ENCODE peak calls at places on chromosome 1, in seven cellular contexts. One of them, this sample, is unnamed.
A peak's percentile ranks its signal among the peaks of the same experiment; 100 is the strongest.

GRCh38 chr1:925532-926421 is 2.1 kb downstream of the SAMD11 start:
- DNase-seq in osteoblast: peak; percentile 96
- DNase-seq in IMR-90: peak; percentile 28
- DNase-seq in astrocyte of the cerebellum: no peak
- DNase-seq in heart left ventricle: no peak
- DNase-seq in AG04450: no peak
- DNase-seq in fibroblast of mammary gland: no peak
- DNase-seq in this sample: no peak

GRCh38 chr1:53073899-53074311 is 11.9 kb downstream of the PODN start:
- DNase-seq in osteoblast: peak; percentile 90
- DNase-seq in IMR-90: no peak
- DNase-seq in astrocyte of the cerebellum: no peak
- DNase-seq in heart left ventricle: peak; percentile 67
- DNase-seq in AG04450: no peak
- DNase-seq in fibroblast of mammary gland: peak; percentile 25
- DNase-seq in this sample: no peak

GRCh38 chr1:116514708-116515525 is 55.9 kb downstream of the CD58 start:
- DNase-seq in osteoblast: peak; percentile 78
- DNase-seq in IMR-90: no peak
- DNase-seq in astrocyte of the cerebellum: peak; percentile 58
- DNase-seq in heart left ventricle: no peak
- DNase-seq in AG04450: no peak
- DNase-seq in fibroblast of mammary gland: peak; percentile 74
- DNase-seq in this sample: no peak

GRCh38 chr1:161175771-161176453 is 1.4 kb downstream of the B4GALT3 start:
- DNase-seq in osteoblast: no peak
- DNase-seq in IMR-90: no peak
- DNase-seq in astrocyte of the cerebellum: no peak
- DNase-seq in heart left ventricle: no peak
- DNase-seq in AG04450: no peak
- DNase-seq in fibroblast of mammary gland: no peak
- DNase-seq in this sample: no peak

GRCh38 chr1:158686430-158687009 is at the start of gene SPTA1:
- DNase-seq in osteoblast: no peak
- DNase-seq in IMR-90: no peak
- DNase-seq in astrocyte of the cerebellum: no peak
- DNase-seq in heart left ventricle: no peak
- DNase-seq in AG04450: no peak
- DNase-seq in fibroblast of mammary gland: peak; percentile 12
- DNase-seq in this sample: no peak

GRCh38 chr1:81484284-81484683 is 316.4 kb upstream of the ADGRL2 start:
- DNase-seq in osteoblast: no peak
- DNase-seq in IMR-90: no peak
- DNase-seq in astrocyte of the cerebellum: no peak
- DNase-seq in heart left ventricle: no peak
- DNase-seq in AG04450: no peak
- DNase-seq in fibroblast of mammary gland: no peak
- DNase-seq in this sample: no peak

GRCh38 chr1:245051349-245052221 is 103.2 kb upstream of the KIF26B start:
- DNase-seq in osteoblast: no peak
- DNase-seq in IMR-90: peak; percentile 62
- DNase-seq in astrocyte of the cerebellum: no peak
- DNase-seq in heart left ventricle: peak; percentile 38
- DNase-seq in AG04450: no peak
- DNase-seq in fibroblast of mammary gland: no peak
- DNase-seq in this sample: no peak

GRCh38 chr1:77197351-77197750 is 21.9 kb downstream of the PIGK start:
- DNase-seq in osteoblast: no peak
- DNase-seq in IMR-90: no peak
- DNase-seq in astrocyte of the cerebellum: no peak
- DNase-seq in heart left ventricle: no peak
- DNase-seq in AG04450: no peak
- DNase-seq in fibroblast of mammary gland: no peak
- DNase-seq in this sample: no peak

GRCh38 chr1:210293191-210293607 is 35.5 kb upstream of the HHAT start:
- DNase-seq in osteoblast: peak; percentile 90
- DNase-seq in IMR-90: peak; percentile 1
- DNase-seq in astrocyte of the cerebellum: peak; percentile 92
- DNase-seq in heart left ventricle: peak; percentile 77
- DNase-seq in AG04450: peak; percentile 59
- DNase-seq in fibroblast of mammary gland: peak; percentile 95
- DNase-seq in this sample: no peak

GRCh38 chr1:162689745-162690671 is 57.7 kb downstream of the DDR2 start:
- DNase-seq in osteoblast: no peak
- DNase-seq in IMR-90: peak; percentile 36
- DNase-seq in astrocyte of the cerebellum: no peak
- DNase-seq in heart left ventricle: no peak
- DNase-seq in AG04450: no peak
- DNase-seq in fibroblast of mammary gland: peak; percentile 82
- DNase-seq in this sample: no peak

GRCh38 chr1:162688521-162688920 is 56.3 kb downstream of the DDR2 start:
- DNase-seq in osteoblast: no peak
- DNase-seq in IMR-90: no peak
- DNase-seq in astrocyte of the cerebellum: no peak
- DNase-seq in heart left ventricle: no peak
- DNase-seq in AG04450: no peak
- DNase-seq in fibroblast of mammary gland: no peak
- DNase-seq in this sample: no peak

GRCh38 chr1:162688931-162689330 is 56.7 kb downstream of the DDR2 start:
- DNase-seq in osteoblast: no peak
- DNase-seq in IMR-90: no peak
- DNase-seq in astrocyte of the cerebellum: no peak
- DNase-seq in heart left ventricle: no peak
- DNase-seq in AG04450: no peak
- DNase-seq in fibroblast of mammary gland: no peak
- DNase-seq in this sample: no peak

GRCh38 chr1:162691999-162692575 is 59.8 kb downstream of the DDR2 start:
- DNase-seq in osteoblast: no peak
- DNase-seq in IMR-90: no peak
- DNase-seq in astrocyte of the cerebellum: no peak
- DNase-seq in heart left ventricle: no peak
- DNase-seq in AG04450: no peak
- DNase-seq in fibroblast of mammary gland: no peak
- DNase-seq in this sample: no peak

GRCh38 chr1:162690672-162691434 is 58.6 kb downstream of the DDR2 start:
- DNase-seq in osteoblast: peak; percentile 83
- DNase-seq in IMR-90: peak; percentile 93
- DNase-seq in astrocyte of the cerebellum: peak; percentile 63
- DNase-seq in heart left ventricle: no peak
- DNase-seq in AG04450: peak; percentile 47
- DNase-seq in fibroblast of mammary gland: peak; percentile 98
- DNase-seq in this sample: no peak
- TF ChIP-seq CTCF in osteoblast: no peak
- TF ChIP-seq CTCF in IMR-90: no peak
- TF ChIP-seq CTCF in astrocyte of the cerebellum: no peak
- TF ChIP-seq CTCF in heart left ventricle: no peak
- TF ChIP-seq CTCF in AG04450: no peak
- TF ChIP-seq CTCF in fibroblast of mammary gland: no peak
- TF ChIP-seq CTCF in this sample: no peak

DNA sequence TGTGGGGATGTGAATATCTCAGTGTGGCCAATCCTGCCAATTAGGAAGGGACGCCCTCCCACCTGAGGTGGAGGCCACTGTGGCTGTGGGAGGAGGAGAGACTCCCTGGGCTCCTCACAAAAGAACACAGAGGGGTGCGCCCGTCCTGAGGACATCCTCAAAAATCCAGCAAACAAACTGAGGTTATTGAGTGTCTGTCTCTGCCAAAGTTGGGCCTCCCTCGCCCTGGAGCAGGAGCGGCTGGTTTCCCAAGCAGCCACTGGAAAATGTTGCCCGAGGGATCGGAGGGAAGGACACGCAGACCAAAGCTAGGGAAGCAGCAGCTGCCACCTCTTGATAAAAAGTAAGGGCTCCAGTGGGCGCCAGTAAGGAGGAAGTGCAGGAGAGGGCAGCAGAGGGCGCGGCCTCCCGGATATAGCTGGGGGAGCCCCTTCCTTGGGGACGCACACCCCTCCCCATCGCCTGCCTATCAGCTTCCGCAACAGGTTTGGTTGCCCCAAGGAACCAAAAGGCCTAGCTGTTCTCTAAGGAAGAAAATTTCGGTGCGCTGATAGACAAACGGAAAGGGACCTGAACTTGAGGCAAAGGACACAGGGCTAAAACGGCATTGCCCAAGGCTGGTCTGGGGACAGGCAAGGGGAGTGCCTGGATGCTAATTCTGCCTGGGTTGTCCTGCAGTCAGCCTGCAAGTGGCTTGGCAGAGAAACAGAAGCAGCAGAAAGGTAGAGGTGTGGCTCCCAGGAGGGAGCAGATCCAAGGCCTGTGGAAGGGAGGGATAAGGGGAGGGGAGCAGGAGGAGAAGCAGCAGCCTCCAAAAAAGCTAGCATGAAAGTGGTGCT is 1.7 kb upstream of the GRIK3 start:
- DNase-seq in osteoblast: no peak
- DNase-seq in IMR-90: no peak
- DNase-seq in astrocyte of the cerebellum: no peak
- DNase-seq in heart left ventricle: no peak
- DNase-seq in AG04450: no peak
- DNase-seq in fibroblast of mammary gland: no peak
- DNase-seq in this sample: no peak
- H3K4me3 ChIP-seq in osteoblast: no peak overlapping the region
- H3K4me3 ChIP-seq in IMR-90: no peak overlapping the region
- H3K4me3 ChIP-seq in astrocyte of the cerebellum: no peak overlapping the region
- H3K4me3 ChIP-seq in heart left ventricle: no peak overlapping the region
- H3K4me3 ChIP-seq in AG04450: no peak overlapping the region
- H3K4me3 ChIP-seq in fibroblast of mammary gland: no peak overlapping the region
- H3K4me3 ChIP-seq in this sample: no peak overlapping the region

GRCh38 chr1:34650090-34650489 is 104.8 kb upstream of the GJB5 start:
- DNase-seq in osteoblast: no peak
- DNase-seq in IMR-90: no peak
- DNase-seq in astrocyte of the cerebellum: no peak
- DNase-seq in heart left ventricle: no peak
- DNase-seq in AG04450: no peak
- DNase-seq in fibroblast of mammary gland: no peak
- DNase-seq in this sample: no peak

GRCh38 chr1:34645109-34645688 is 109.6 kb upstream of the GJB5 start:
- DNase-seq in osteoblast: no peak
- DNase-seq in IMR-90: no peak
- DNase-seq in astrocyte of the cerebellum: no peak
- DNase-seq in heart left ventricle: no peak
- DNase-seq in AG04450: no peak
- DNase-seq in fibroblast of mammary gland: no peak
- DNase-seq in this sample: no peak

GRCh38 chr1:34650800-34651199 is 104.0 kb upstream of the GJB5 start:
- DNase-seq in osteoblast: no peak
- DNase-seq in IMR-90: no peak
- DNase-seq in astrocyte of the cerebellum: no peak
- DNase-seq in heart left ventricle: no peak
- DNase-seq in AG04450: no peak
- DNase-seq in fibroblast of mammary gland: no peak
- DNase-seq in this sample: no peak

GRCh38 chr1:34642679-34643078 is 112.2 kb upstream of the GJB5 start:
- DNase-seq in osteoblast: no peak
- DNase-seq in IMR-90: no peak
- DNase-seq in astrocyte of the cerebellum: no peak
- DNase-seq in heart left ventricle: no peak
- DNase-seq in AG04450: no peak
- DNase-seq in fibroblast of mammary gland: no peak
- DNase-seq in this sample: no peak

DNA sequence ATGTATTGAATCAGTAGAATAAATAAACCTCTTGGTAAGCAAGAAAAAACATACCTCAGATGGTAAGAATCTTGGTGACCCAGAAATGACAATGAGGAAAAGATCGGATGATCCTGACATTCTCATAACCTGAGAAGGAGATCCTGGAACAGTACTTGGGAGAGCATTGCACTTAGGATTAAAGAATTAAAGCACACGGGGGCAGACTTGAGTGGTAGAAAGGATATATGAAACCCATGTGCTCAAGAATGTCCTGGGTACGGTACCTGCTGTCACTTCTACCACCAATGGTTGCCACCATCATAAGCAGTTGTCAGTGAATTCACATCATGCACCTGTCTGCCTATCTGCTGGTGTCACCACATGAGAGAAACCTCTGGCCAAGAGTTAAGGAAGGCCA is 108.9 kb upstream of the GJB5 start:
- DNase-seq in osteoblast: no peak
- DNase-seq in IMR-90: no peak
- DNase-seq in astrocyte of the cerebellum: no peak
- DNase-seq in heart left ventricle: no peak
- DNase-seq in AG04450: no peak
- DNase-seq in fibroblast of mammary gland: no peak
- DNase-seq in this sample: no peak
- TF ChIP-seq CTCF in osteoblast: no peak
- TF ChIP-seq CTCF in IMR-90: no peak
- TF ChIP-seq CTCF in astrocyte of the cerebellum: no peak
- TF ChIP-seq CTCF in heart left ventricle: no peak
- TF ChIP-seq CTCF in AG04450: no peak
- TF ChIP-seq CTCF in fibroblast of mammary gland: no peak
- TF ChIP-seq CTCF in this sample: no peak

DNA sequence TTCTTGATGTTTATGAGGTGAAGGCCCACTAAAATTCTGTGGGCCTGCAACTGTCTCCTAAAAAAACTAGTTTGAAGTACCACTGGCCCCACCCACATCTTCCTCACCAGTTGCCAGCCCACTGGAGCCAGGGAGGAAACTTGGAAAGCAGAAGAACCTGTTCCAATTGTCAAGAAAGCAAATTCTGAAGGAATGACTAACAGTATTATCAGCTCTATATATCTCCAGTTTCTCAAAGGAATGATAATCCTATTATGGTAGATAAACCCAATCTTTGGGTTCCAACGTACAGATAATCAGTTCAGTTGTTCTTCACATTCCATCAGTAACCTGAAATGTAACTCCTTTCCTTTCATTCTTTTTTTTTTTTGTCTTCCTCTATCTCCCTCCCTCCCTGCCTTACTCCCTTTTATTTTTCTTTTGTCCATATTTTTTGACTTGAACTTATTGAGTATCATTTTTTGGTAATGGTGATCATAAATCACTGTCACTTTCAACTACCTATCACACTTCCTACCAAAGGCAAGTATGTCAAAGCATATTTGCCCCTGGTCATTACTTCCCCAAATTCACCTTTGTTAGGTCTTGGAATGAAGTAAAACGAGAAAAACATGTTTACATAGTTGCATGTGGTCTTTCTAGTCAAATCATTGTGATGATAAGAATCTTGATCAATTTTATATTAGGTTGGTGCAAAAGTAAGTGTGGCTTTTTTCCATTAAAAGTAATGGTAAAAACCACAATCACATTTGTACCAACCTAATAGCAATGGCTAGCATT is 943.4 kb downstream of the TTLL7 start:
- DNase-seq in osteoblast: no peak
- DNase-seq in IMR-90: no peak
- DNase-seq in astrocyte of the cerebellum: no peak
- DNase-seq in heart left ventricle: no peak
- DNase-seq in AG04450: no peak
- DNase-seq in fibroblast of mammary gland: no peak
- DNase-seq in this sample: no peak
- H3K4me3 ChIP-seq in osteoblast: no peak overlapping the region
- H3K4me3 ChIP-seq in IMR-90: no peak overlapping the region
- H3K4me3 ChIP-seq in astrocyte of the cerebellum: no peak overlapping the region
- H3K4me3 ChIP-seq in heart left ventricle: no peak overlapping the region
- H3K4me3 ChIP-seq in AG04450: no peak overlapping the region
- H3K4me3 ChIP-seq in fibroblast of mammary gland: no peak overlapping the region
- H3K4me3 ChIP-seq in this sample: no peak overlapping the region

This sample was measured in epithelial cell of proximal tubule.